ENCODE peak calls at places on chromosome 1, in seven cellular contexts. One of them, this sample, is unnamed.

GRCh38 chr1:58317086-58317485 is 229.4 kb downstream of the OMA1 start:
- DNase-seq in fibroblast of lung: no peak
- DNase-seq in HCT116: no peak
- DNase-seq in progenitor cell of endocrine pancreas: no peak
- DNase-seq in Calu3: no peak
- DNase-seq in hepatocyte: no peak
- DNase-seq in Caco-2: no peak
- DNase-seq in this sample: no peak

GRCh38 chr1:79193211-79194079 is 186.9 kb upstream of the ADGRL4 start:
- DNase-seq in fibroblast of lung: peak
- DNase-seq in progenitor cell of endocrine pancreas: no peak
- DNase-seq in Calu3: peak
- DNase-seq in HCT116: peak
- DNase-seq in hepatocyte: no peak
- DNase-seq in Caco-2: no peak
- DNase-seq in this sample: no peak

GRCh38 chr1:242242983-242243382 is 244.1 kb upstream of the MAP1LC3C start:
- DNase-seq in progenitor cell of endocrine pancreas: no peak
- DNase-seq in Calu3: no peak
- DNase-seq in hepatocyte: no peak
- DNase-seq in Caco-2: no peak
- DNase-seq in fibroblast of lung: no peak
- DNase-seq in HCT116: no peak
- DNase-seq in this sample: no peak

GRCh38 chr1:172335377-172335776 is 85.1 kb upstream of the C1orf105 start:
- DNase-seq in HCT116: no peak
- DNase-seq in Calu3: no peak
- DNase-seq in fibroblast of lung: no peak
- DNase-seq in progenitor cell of endocrine pancreas: no peak
- DNase-seq in Caco-2: no peak
- DNase-seq in hepatocyte: no peak
- DNase-seq in this sample: no peak

GRCh38 chr1:109248797-109249629 is at the start of gene CELSR2:
- DNase-seq in progenitor cell of endocrine pancreas: peak
- DNase-seq in Caco-2: peak
- DNase-seq in HCT116: peak
- DNase-seq in Calu3: peak
- DNase-seq in fibroblast of lung: peak
- DNase-seq in hepatocyte: peak
- DNase-seq in this sample: peak

GRCh38 chr1:65791860-65792670 is 630 bp upstream of the PDE4B start:
- DNase-seq in hepatocyte: no peak
- DNase-seq in Calu3: no peak
- DNase-seq in HCT116: no peak
- DNase-seq in fibroblast of lung: peak
- DNase-seq in Caco-2: no peak
- DNase-seq in progenitor cell of endocrine pancreas: no peak
- DNase-seq in this sample: peak

GRCh38 chr1:244917271-244917670 is 52.9 kb upstream of the HNRNPU start:
- DNase-seq in Calu3: no peak
- DNase-seq in Caco-2: no peak
- DNase-seq in HCT116: no peak
- DNase-seq in progenitor cell of endocrine pancreas: no peak
- DNase-seq in hepatocyte: no peak
- DNase-seq in fibroblast of lung: no peak
- DNase-seq in this sample: no peak

GRCh38 chr1:6445062-6445763 is 20.6 kb downstream of the ESPN start:
- DNase-seq in progenitor cell of endocrine pancreas: peak
- DNase-seq in fibroblast of lung: peak
- DNase-seq in Caco-2: peak
- DNase-seq in HCT116: no peak
- DNase-seq in Calu3: peak
- DNase-seq in hepatocyte: peak
- DNase-seq in this sample: no peak

GRCh38 chr1:3222042-3222692 is 153.2 kb downstream of the PRDM16 start:
- DNase-seq in Calu3: no peak
- DNase-seq in Caco-2: peak
- DNase-seq in hepatocyte: peak
- DNase-seq in fibroblast of lung: no peak
- DNase-seq in progenitor cell of endocrine pancreas: peak
- DNase-seq in HCT116: no peak
- DNase-seq in this sample: no peak

GRCh38 chr1:43446881-43447835 is 6.6 kb downstream of the HYI start:
- DNase-seq in HCT116: no peak
- DNase-seq in progenitor cell of endocrine pancreas: no peak
- DNase-seq in fibroblast of lung: no peak
- DNase-seq in Caco-2: no peak
- DNase-seq in Calu3: no peak
- DNase-seq in hepatocyte: no peak
- DNase-seq in this sample: no peak

GRCh38 chr1:30400436-30400975 is 322.9 kb downstream of the MATN1 start:
- DNase-seq in fibroblast of lung: no peak
- DNase-seq in progenitor cell of endocrine pancreas: no peak
- DNase-seq in Caco-2: no peak
- DNase-seq in hepatocyte: no peak
- DNase-seq in Calu3: no peak
- DNase-seq in HCT116: no peak
- DNase-seq in this sample: no peak

GRCh38 chr1:29708818-29709710 is 472.7 kb downstream of the PTPRU start:
- DNase-seq in Calu3: peak
- DNase-seq in progenitor cell of endocrine pancreas: no peak
- DNase-seq in fibroblast of lung: peak
- DNase-seq in Caco-2: no peak
- DNase-seq in HCT116: no peak
- DNase-seq in hepatocyte: peak
- DNase-seq in this sample: peak

GRCh38 chr1:160544647-160545046 is 21.6 kb upstream of the SLAMF6 start:
- DNase-seq in progenitor cell of endocrine pancreas: no peak
- DNase-seq in hepatocyte: peak
- DNase-seq in fibroblast of lung: no peak
- DNase-seq in HCT116: no peak
- DNase-seq in Calu3: no peak
- DNase-seq in Caco-2: no peak
- DNase-seq in this sample: no peak

GRCh38 chr1:21319447-21320407 is 29.5 kb upstream of the ECE1 start:
- DNase-seq in hepatocyte: no peak
- DNase-seq in progenitor cell of endocrine pancreas: no peak
- DNase-seq in HCT116: no peak
- DNase-seq in fibroblast of lung: no peak
- DNase-seq in Caco-2: no peak
- DNase-seq in Calu3: no peak
- DNase-seq in this sample: no peak

GRCh38 chr1:40795811-40796586 is 12.4 kb downstream of the KCNQ4 start:
- DNase-seq in HCT116: no peak
- DNase-seq in hepatocyte: no peak
- DNase-seq in Caco-2: no peak
- DNase-seq in Calu3: no peak
- DNase-seq in fibroblast of lung: no peak
- DNase-seq in progenitor cell of endocrine pancreas: no peak
- DNase-seq in this sample: no peak

GRCh38 chr1:24418898-24419628 is 3.5 kb downstream of the NIPAL3 start:
- DNase-seq in Caco-2: no peak
- DNase-seq in HCT116: no peak
- DNase-seq in hepatocyte: no peak
- DNase-seq in fibroblast of lung: peak
- DNase-seq in Calu3: no peak
- DNase-seq in progenitor cell of endocrine pancreas: no peak
- DNase-seq in this sample: no peak

GRCh38 chr1:224502459-224503160 is 68.0 kb upstream of the WDR26 start:
- DNase-seq in HCT116: no peak
- DNase-seq in hepatocyte: no peak
- DNase-seq in Calu3: no peak
- DNase-seq in Caco-2: no peak
- DNase-seq in fibroblast of lung: peak
- DNase-seq in progenitor cell of endocrine pancreas: no peak
- DNase-seq in this sample: no peak

GRCh38 chr1:223733898-223734852 is 21.8 kb downstream of the CAPN2 start:
- DNase-seq in progenitor cell of endocrine pancreas: no peak
- DNase-seq in HCT116: no peak
- DNase-seq in Calu3: no peak
- DNase-seq in hepatocyte: no peak
- DNase-seq in Caco-2: no peak
- DNase-seq in fibroblast of lung: no peak
- DNase-seq in this sample: no peak

GRCh38 chr1:153349363-153350340 is 1.0 kb upstream of the PGLYRP4 start:
- DNase-seq in Caco-2: no peak
- DNase-seq in hepatocyte: no peak
- DNase-seq in progenitor cell of endocrine pancreas: no peak
- DNase-seq in HCT116: no peak
- DNase-seq in Calu3: no peak
- DNase-seq in fibroblast of lung: no peak
- DNase-seq in this sample: no peak

GRCh38 chr1:39638965-39639332 is 494 bp downstream of the HEYL start:
- DNase-seq in Calu3: no peak
- DNase-seq in progenitor cell of endocrine pancreas: no peak
- DNase-seq in hepatocyte: no peak
- DNase-seq in Caco-2: no peak
- DNase-seq in fibroblast of lung: no peak
- DNase-seq in HCT116: no peak
- DNase-seq in this sample: no peak

GRCh38 chr1:39637301-39637700 is 2.1 kb downstream of the HEYL start:
- DNase-seq in hepatocyte: no peak
- DNase-seq in progenitor cell of endocrine pancreas: no peak
- DNase-seq in Calu3: no peak
- DNase-seq in Caco-2: no peak
- DNase-seq in HCT116: no peak
- DNase-seq in fibroblast of lung: no peak
- DNase-seq in this sample: no peak

GRCh38 chr1:39642796-39643195 is 3.4 kb upstream of the HEYL start:
- DNase-seq in Calu3: no peak
- DNase-seq in Caco-2: no peak
- DNase-seq in HCT116: no peak
- DNase-seq in progenitor cell of endocrine pancreas: no peak
- DNase-seq in hepatocyte: no peak
- DNase-seq in fibroblast of lung: no peak
- DNase-seq in this sample: no peak

GRCh38 chr1:39640861-39641260 is 1.4 kb upstream of the HEYL start:
- DNase-seq in Calu3: no peak
- DNase-seq in progenitor cell of endocrine pancreas: no peak
- DNase-seq in Caco-2: no peak
- DNase-seq in fibroblast of lung: no peak
- DNase-seq in hepatocyte: no peak
- DNase-seq in HCT116: no peak
- DNase-seq in this sample: no peak

DNA sequence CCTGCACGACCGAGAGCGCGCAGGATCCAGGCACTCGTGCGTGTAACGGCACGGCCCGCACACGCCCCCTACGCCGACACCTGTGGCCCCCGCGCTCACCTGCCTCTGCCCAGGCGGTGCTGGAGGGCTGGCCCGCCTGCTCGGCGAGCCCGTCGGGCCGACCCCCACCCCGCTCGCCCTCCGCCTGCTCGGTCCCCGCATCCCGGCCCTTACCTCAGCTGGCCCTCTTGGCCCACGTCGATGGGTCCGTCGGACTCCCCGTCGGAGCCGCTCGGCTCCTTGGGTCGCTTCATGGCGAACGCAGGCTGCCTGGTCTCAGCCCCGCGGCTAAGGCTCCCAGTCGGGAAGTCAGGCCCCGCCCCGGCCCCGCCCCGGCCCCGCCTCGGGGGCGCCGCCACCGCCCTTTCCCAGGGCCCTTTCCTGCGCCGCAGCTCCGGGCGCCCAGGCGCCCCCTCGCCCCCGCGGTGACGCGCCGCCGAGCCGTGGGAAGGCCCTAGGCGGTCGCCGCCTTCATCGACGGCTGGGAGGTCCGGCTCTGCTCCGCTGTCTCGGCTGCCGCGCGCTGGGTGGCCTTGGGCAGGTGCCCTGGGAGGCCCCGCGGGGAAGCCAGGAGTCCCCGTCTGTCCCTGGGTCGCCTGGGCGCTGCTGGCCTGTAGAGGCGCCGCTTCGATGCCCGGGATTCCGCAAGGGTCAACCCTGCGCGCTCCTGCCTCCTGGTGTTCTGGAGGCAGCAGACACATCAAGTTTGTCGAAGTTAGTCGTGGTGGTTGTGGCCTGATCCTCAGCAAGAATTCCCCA is at the start of gene HEYL:
- DNase-seq in Caco-2: peak
- DNase-seq in Calu3: peak
- DNase-seq in hepatocyte: peak
- DNase-seq in HCT116: peak
- DNase-seq in fibroblast of lung: peak
- DNase-seq in progenitor cell of endocrine pancreas: peak
- DNase-seq in this sample: peak
- TF ChIP-seq CTCF in Caco-2: peak
- TF ChIP-seq CTCF in Calu3: no peak
- TF ChIP-seq CTCF in hepatocyte: peak
- TF ChIP-seq CTCF in HCT116: peak
- TF ChIP-seq CTCF in fibroblast of lung: peak
- TF ChIP-seq CTCF in progenitor cell of endocrine pancreas: peak
- TF ChIP-seq CTCF in this sample: peak

GRCh38 chr1:1627842-1628655 is 3.9 kb upstream of the MMP23B start:
- DNase-seq in HCT116: peak
- DNase-seq in fibroblast of lung: no peak
- DNase-seq in Caco-2: no peak
- DNase-seq in progenitor cell of endocrine pancreas: no peak
- DNase-seq in hepatocyte: peak
- DNase-seq in Calu3: no peak
- DNase-seq in this sample: no peak
- TF ChIP-seq CTCF in HCT116: peak
- TF ChIP-seq CTCF in fibroblast of lung: no peak
- TF ChIP-seq CTCF in Caco-2: no peak
- TF ChIP-seq CTCF in progenitor cell of endocrine pancreas: no peak
- TF ChIP-seq CTCF in hepatocyte: no peak
- TF ChIP-seq CTCF in Calu3: no peak
- TF ChIP-seq CTCF in this sample: no peak

GRCh38 chr1:14149431-14149830 is 449.1 kb upstream of the KAZN start:
- DNase-seq in Caco-2: no peak
- DNase-seq in Calu3: no peak
- DNase-seq in progenitor cell of endocrine pancreas: no peak
- DNase-seq in HCT116: peak
- DNase-seq in fibroblast of lung: no peak
- DNase-seq in hepatocyte: no peak
- DNase-seq in this sample: no peak
- TF ChIP-seq CTCF in Caco-2: no peak
- TF ChIP-seq CTCF in Calu3: no peak
- TF ChIP-seq CTCF in progenitor cell of endocrine pancreas: peak
- TF ChIP-seq CTCF in HCT116: peak
- TF ChIP-seq CTCF in fibroblast of lung: no peak
- TF ChIP-seq CTCF in hepatocyte: no peak
- TF ChIP-seq CTCF in this sample: no peak

DNA sequence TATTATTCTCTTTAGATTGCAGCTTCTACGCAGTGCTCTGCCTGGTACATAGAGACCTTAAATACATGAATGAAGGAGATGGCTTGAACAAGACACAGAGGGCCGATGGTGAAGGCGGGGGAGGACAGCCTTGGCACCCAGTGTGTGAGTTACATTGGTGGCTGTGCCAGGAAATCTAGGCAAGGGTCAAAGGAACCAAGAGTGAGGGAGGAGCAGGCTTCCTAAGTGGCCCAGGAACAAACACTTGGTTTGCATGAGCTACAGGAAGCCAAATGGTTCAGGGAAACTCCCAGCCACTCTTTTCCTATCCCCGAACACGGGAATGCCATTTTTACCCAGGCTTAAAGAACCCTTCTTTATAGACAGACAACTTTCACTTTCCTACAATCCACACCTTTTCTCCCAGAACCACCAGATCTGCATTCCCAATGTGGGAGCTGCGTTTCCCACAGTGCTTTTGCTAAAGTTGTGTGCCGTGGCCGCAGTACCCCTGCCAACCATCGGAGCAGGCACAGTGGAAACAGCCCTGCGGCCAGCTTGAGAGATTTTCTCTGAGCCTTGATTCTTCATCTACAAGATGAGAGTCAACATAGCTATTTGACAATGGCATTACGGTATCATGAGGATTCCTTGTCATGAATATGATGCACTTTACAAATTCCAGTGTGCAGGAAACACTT is 3.5 kb upstream of the CLEC20A start:
- DNase-seq in Caco-2: no peak
- DNase-seq in Calu3: no peak
- DNase-seq in progenitor cell of endocrine pancreas: no peak
- DNase-seq in fibroblast of lung: no peak
- DNase-seq in HCT116: no peak
- DNase-seq in hepatocyte: no peak
- DNase-seq in this sample: peak
- TF ChIP-seq CTCF in Caco-2: peak
- TF ChIP-seq CTCF in Calu3: no peak
- TF ChIP-seq CTCF in progenitor cell of endocrine pancreas: peak
- TF ChIP-seq CTCF in fibroblast of lung: peak
- TF ChIP-seq CTCF in HCT116: peak
- TF ChIP-seq CTCF in hepatocyte: peak
- TF ChIP-seq CTCF in this sample: peak

This sample was measured in nephron progenitor cell.